ENCODE peak calls at places on chromosomes 3 and 15, in ten cellular contexts. Q is mesothelial cell of epicardium; W is activated naive CD4-positive, alpha-beta T cell; E is iPS-NIHi11; H is A172; C is tibial nerve; R is skeletal muscle cell; B is AG04450; M is activated T-cell treated with anti-CD3 and anti-CD28 coated beads, Interleukin-2, amount 50 U/mL, for 72 hours; A is caudate nucleus. N is an unnamed sample.

GRCh38 chr15:72285402-72285801 is 13.0 kb upstream of the PARP6 start:
- DNase-seq in Q (no peak), A (no peak), B (no peak), R (no peak), C (no peak), M (no peak), E (peak; percentile 58), H (no peak), W (no peak), N (no peak)

GRCh38 chr15:31867536-31868442 is 162.5 kb upstream of the CHRNA7 start:
- DNase-seq in B (no peak), R (peak; percentile 4), H (peak; percentile 23), A (no peak), Q (no peak), E (peak; percentile 75), C (no peak), M (peak; percentile 60), W (peak; percentile 16), N (peak; percentile 29)

GRCh38 chr3:170868577-170869239 is 1.3 kb downstream of the RPL22L1 start:
- DNase-seq in R (no peak), C (no peak), E (no peak), Q (no peak), W (no peak), M (no peak), H (no peak), A (no peak), B (no peak), N (no peak)

GRCh38 chr15:88841201-88841600 is 38.0 kb downstream of the ACAN start:
- DNase-seq in E (no peak), B (no peak), Q (no peak), C (no peak), W (no peak), A (no peak), H (no peak), R (no peak), M (no peak), N (no peak)

GRCh38 chr3:69425249-69425648 is 39.4 kb upstream of the FRMD4B start:
- DNase-seq in R (no peak), H (peak; percentile 29), E (peak; percentile 39), C (peak; percentile 20), M (peak; percentile 26), B (no peak), W (no peak), Q (no peak), A (no peak), N (no peak)

GRCh38 chr15:43085921-43086320 is 19.9 kb downstream of the UBR1 start:
- DNase-seq in Q (no peak), B (no peak), W (no peak), H (no peak), C (no peak), E (no peak), M (no peak), A (no peak), R (no peak), N (no peak)

GRCh38 chr3:177249203-177249602 is 51.9 kb upstream of the TBL1XR1 start:
- DNase-seq in W (no peak), R (no peak), Q (no peak), M (no peak), C (no peak), H (no peak), E (no peak), A (no peak), B (no peak), N (no peak)

GRCh38 chr3:100537646-100538338 is 45.4 kb downstream of the TMEM45A start:
- DNase-seq in B (no peak), A (no peak), R (no peak), M (peak; percentile 2), E (no peak), W (no peak), H (no peak), Q (no peak), C (no peak), N (no peak)

GRCh38 chr3:46909535-46910161 is 32.1 kb downstream of the PTH1R start:
- DNase-seq in B (peak; percentile 53), H (peak; percentile 69), Q (peak; percentile 72), E (peak; percentile 97), C (peak; percentile 83), W (peak; percentile 53), A (peak; percentile 54), M (peak; percentile 84), R (peak; percentile 57), N (peak; percentile 36)

GRCh38 chr3:161413127-161413854 is 42.0 kb upstream of the SPTSSB start:
- DNase-seq in E (no peak), W (no peak), C (no peak), R (peak; percentile 54), H (peak; percentile 29), A (no peak), M (no peak), B (no peak), Q (no peak), N (no peak)

GRCh38 chr3:161028485-161029018 is 76.6 kb downstream of the B3GALNT1 start:
- DNase-seq in M (no peak), A (no peak), H (no peak), C (no peak), W (no peak), R (no peak), E (peak; percentile 52), B (no peak), Q (no peak), N (no peak)

GRCh38 chr3:65112751-65113300 is 425.0 kb upstream of the ADAMTS9 start:
- DNase-seq in B (no peak), Q (no peak), E (no peak), C (no peak), H (no peak), A (no peak), W (no peak), M (no peak), R (no peak), N (no peak)